ENCODE peak calls at places on chromosome 7, in eight cellular contexts. Z, E, N, P, C, K, W and A are unnamed samples.

GRCh38 chr7:84637568-84638338 is 443.2 kb upstream of the SEMA3A start:
- DNase-seq in Z (peak; percentile 58), E (no peak), N (no peak), P (peak; percentile 92), C (peak; percentile 85), K (peak; percentile 96), W (peak; percentile 86), A (peak; percentile 22)

GRCh38 chr7:152664636-152665035 is 11.3 kb downstream of the XRCC2 start:
- DNase-seq in Z (peak; percentile 6), E (no peak), N (no peak), P (peak; percentile 3), C (peak; percentile 65), K (no peak), W (no peak), A (no peak)

GRCh38 chr7:143320620-143321019 is 4.7 kb downstream of the CLCN1 start:
- DNase-seq in Z (no peak), E (no peak), N (no peak), P (no peak), C (no peak), K (no peak), W (no peak), A (no peak)

GRCh38 chr7:127891854-127892438 is 139.3 kb downstream of the LRRC4 start:
- DNase-seq in Z (no peak), E (no peak), N (no peak), P (no peak), C (no peak), K (no peak), W (no peak), A (no peak)

GRCh38 chr7:28658392-28658791 is 246.1 kb downstream of the CREB5 start:
- DNase-seq in Z (no peak), E (no peak), N (no peak), P (no peak), C (no peak), K (no peak), W (no peak), A (no peak)

GRCh38 chr7:16619979-16620408 is 25.6 kb downstream of the ANKMY2 start:
- DNase-seq in Z (no peak), E (peak; percentile 44), N (no peak), P (no peak), C (peak; percentile 49), K (peak; percentile 45), W (peak; percentile 19), A (no peak)

GRCh38 chr7:771241-772004 is 44.3 kb upstream of the PRKAR1B start:
- DNase-seq in Z (no peak), E (no peak), N (no peak), P (peak; percentile 50), C (no peak), K (no peak), W (peak; percentile 69), A (no peak)

GRCh38 chr7:115350764-115351163 is 428.9 kb downstream of the MDFIC start:
- DNase-seq in Z (no peak), E (no peak), N (no peak), P (no peak), C (no peak), K (no peak), W (no peak), A (no peak)

GRCh38 chr7:137846588-137847417 is at the start of gene DGKI:
- DNase-seq in Z (no peak), E (peak; percentile 27), N (no peak), P (no peak), C (no peak), K (peak; percentile 33), W (no peak), A (no peak)

GRCh38 chr7:23074443-23075244 is 30.9 kb upstream of the KLHL7 start:
- DNase-seq in Z (no peak), E (no peak), N (no peak), P (no peak), C (no peak), K (peak; percentile 36), W (peak; percentile 45), A (no peak)

GRCh38 chr7:16479587-16479986 is 14.0 kb upstream of the SOSTDC1 start:
- DNase-seq in Z (no peak), E (no peak), N (no peak), P (no peak), C (peak; percentile 28), K (peak; percentile 7), W (no peak), A (no peak)

GRCh38 chr7:96322373-96322695 is 436 bp upstream of the SLC25A13 start:
- DNase-seq in Z (no peak), E (no peak), N (no peak), P (no peak), C (no peak), K (no peak), W (no peak), A (no peak)

GRCh38 chr7:69537691-69538090 is 60.6 kb upstream of the AUTS2 start:
- DNase-seq in Z (no peak), E (no peak), N (no peak), P (no peak), C (no peak), K (no peak), W (no peak), A (no peak)

GRCh38 chr7:651032-651728 is 75.3 kb upstream of the DNAAF5 start:
- DNase-seq in Z (peak; percentile 17), E (peak; percentile 21), N (no peak), P (no peak), C (no peak), K (no peak), W (no peak), A (no peak)

GRCh38 chr7:77479536-77480088 is 57.5 kb upstream of the PTPN12 start:
- DNase-seq in Z (peak; percentile 21), E (no peak), N (no peak), P (peak; percentile 42), C (no peak), K (no peak), W (no peak), A (no peak)

GRCh38 chr7:49776994-49777393 is 3.6 kb downstream of the VWC2 start:
- DNase-seq in Z (no peak), E (no peak), N (no peak), P (no peak), C (no peak), K (no peak), W (no peak), A (no peak)

GRCh38 chr7:51428226-51428887 is 111.7 kb upstream of the COBL start:
- DNase-seq in Z (no peak), E (no peak), N (peak; percentile 61), P (no peak), C (no peak), K (no peak), W (no peak), A (no peak)

GRCh38 chr7:43456200-43456599 is 126.7 kb upstream of the STK17A start:
- DNase-seq in Z (no peak), E (no peak), N (no peak), P (no peak), C (no peak), K (peak; percentile 11), W (no peak), A (no peak)
- TF ChIP-seq CTCF in Z (peak; percentile 12), E (no peak), N (no peak), P (no peak), C (peak; percentile 41), K (no peak), W (peak; percentile 17), A (no peak)

DNA sequence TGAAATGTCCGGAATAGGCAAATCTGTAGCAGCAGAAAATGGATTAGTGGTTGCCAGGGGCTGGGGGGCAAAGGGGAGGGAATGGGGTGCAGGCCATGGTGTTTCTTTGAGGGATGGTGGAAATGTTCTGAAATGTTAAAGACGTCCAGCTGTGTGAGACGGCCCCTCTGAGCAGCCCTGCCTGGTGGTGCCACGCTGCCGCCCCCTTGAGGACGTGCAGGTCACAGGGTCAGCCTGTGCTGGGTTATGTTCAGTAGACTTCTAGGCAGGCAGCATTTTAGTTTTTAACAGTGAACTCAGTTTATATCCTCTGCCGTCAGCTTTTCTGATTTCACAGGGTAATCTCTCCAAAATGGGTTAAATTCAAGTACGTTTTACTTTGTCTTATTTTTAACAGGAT is 9.4 kb downstream of the NUB1 start:
- DNase-seq in Z (no peak), E (peak; percentile 75), N (peak; percentile 21), P (no peak), C (no peak), K (no peak), W (no peak), A (no peak)
- TF ChIP-seq CTCF in Z (no peak), E (peak; percentile 62), N (peak; percentile 43), P (no peak), C (peak; percentile 38), K (no peak), W (peak; percentile 22), A (peak; percentile 0)

GRCh38 chr7:90828601-90829000 is 232.5 kb downstream of the CDK14 start:
- DNase-seq in Z (peak; percentile 71), E (no peak), N (no peak), P (peak; percentile 16), C (peak; percentile 59), K (peak; percentile 44), W (no peak), A (no peak)

GRCh38 chr7:90832726-90833125 is 236.6 kb downstream of the CDK14 start:
- DNase-seq in Z (no peak), E (no peak), N (no peak), P (no peak), C (no peak), K (no peak), W (no peak), A (no peak)

GRCh38 chr7:90834771-90835170 is 238.7 kb downstream of the CDK14 start:
- DNase-seq in Z (no peak), E (no peak), N (no peak), P (no peak), C (no peak), K (peak; percentile 66), W (peak; percentile 10), A (no peak)

GRCh38 chr7:90833443-90833842 is 237.3 kb downstream of the CDK14 start:
- DNase-seq in Z (no peak), E (no peak), N (no peak), P (no peak), C (no peak), K (peak; percentile 76), W (no peak), A (no peak)

DNA sequence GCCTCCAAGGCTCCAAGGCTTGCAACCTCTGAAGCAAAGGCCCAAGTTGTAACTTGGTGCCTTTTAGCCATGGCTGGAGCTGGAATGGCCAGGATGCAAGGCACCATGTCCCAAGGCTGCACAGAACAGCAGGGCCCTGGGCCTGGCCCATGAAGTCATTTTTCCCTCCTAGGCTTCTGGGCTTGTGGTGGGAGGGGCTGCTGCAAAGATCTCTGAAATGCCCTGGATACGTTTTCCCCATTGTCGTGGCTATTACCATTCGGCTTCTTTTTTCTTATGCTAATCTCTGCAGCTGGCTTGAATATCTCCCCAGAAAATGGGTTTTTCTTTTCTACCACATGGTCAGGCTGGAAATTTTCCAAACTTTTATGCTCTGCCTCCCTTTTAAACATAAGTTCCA is 234.2 kb downstream of the CDK14 start:
- DNase-seq in Z (no peak), E (no peak), N (no peak), P (no peak), C (no peak), K (no peak), W (no peak), A (no peak)
- TF ChIP-seq CTCF in Z (no peak), E (no peak), N (no peak), P (no peak), C (no peak), K (no peak), W (no peak), A (no peak)

DNA sequence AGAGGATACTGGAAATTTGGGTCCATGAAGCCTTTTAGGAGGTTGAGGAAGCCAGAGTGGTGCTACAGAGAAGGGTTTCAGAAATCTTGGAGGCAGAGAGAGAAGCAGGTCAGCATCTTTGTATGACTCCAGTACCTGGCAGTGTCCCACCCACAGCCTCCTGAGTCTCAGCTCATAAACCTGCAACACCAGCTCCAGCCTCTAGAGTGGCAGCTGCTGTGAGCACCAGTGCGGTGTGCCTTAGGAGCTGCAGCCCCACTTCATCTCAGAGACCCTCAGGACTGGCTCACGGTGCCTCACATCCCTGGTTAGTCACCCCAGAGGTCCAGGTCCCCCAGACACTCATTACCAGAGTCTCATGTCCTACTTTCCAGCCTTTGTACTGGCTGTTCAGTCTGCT is 84.8 kb upstream of the PRKAR2B start:
- DNase-seq in Z (no peak), E (peak; percentile 3), N (peak; percentile 6), P (no peak), C (no peak), K (no peak), W (no peak), A (no peak)
- TF ChIP-seq CTCF in Z (no peak), E (peak; percentile 40), N (no peak), P (peak; percentile 18), C (peak; percentile 9), K (no peak), W (peak; percentile 32), A (no peak)